ENCODE peak calls at places on chromosomes 1 and 21, in seven cellular contexts. C, I, T, G, U, K and S are unnamed samples.

GRCh38 chr21:44991538-44992483 is 52.0 kb downstream of the SLX9 start:
- DNase-seq in C (no peak), I (no peak), T (no peak), G (peak), U (no peak), K (no peak), S (no peak)

GRCh38 chr1:117534995-117535467 is 70.8 kb upstream of the TENT5C start:
- DNase-seq in C (peak), I (peak), T (peak), G (no peak), U (peak), K (peak), S (no peak)

GRCh38 chr1:234231061-234231892 is 142.0 kb upstream of the COA6 start:
- DNase-seq in C (no peak), I (no peak), T (no peak), G (peak), U (no peak), K (no peak), S (no peak)

GRCh38 chr21:44987886-44988606 is 48.2 kb downstream of the SLX9 start:
- DNase-seq in C (no peak), I (no peak), T (no peak), G (peak), U (no peak), K (no peak), S (no peak)

GRCh38 chr21:14922980-14923379 is 141.8 kb downstream of the NRIP1 start:
- DNase-seq in C (no peak), I (no peak), T (no peak), G (no peak), U (no peak), K (no peak), S (no peak)

GRCh38 chr1:175900171-175900570 is 156.8 kb upstream of the TNR start:
- DNase-seq in C (no peak), I (no peak), T (no peak), G (no peak), U (no peak), K (no peak), S (no peak)

GRCh38 chr1:111218947-111219346 is 8.6 kb upstream of the CHI3L2 start:
- DNase-seq in C (no peak), I (no peak), T (no peak), G (no peak), U (no peak), K (no peak), S (no peak)

GRCh38 chr1:11654571-11655262 is at the start of gene FBXO44:
- DNase-seq in C (peak), I (no peak), T (peak), G (peak), U (peak), K (peak), S (no peak)

GRCh38 chr1:172321429-172321828 is 99.1 kb upstream of the C1orf105 start:
- DNase-seq in C (no peak), I (no peak), T (no peak), G (no peak), U (no peak), K (no peak), S (no peak)

GRCh38 chr1:94668528-94668927 is 127.0 kb upstream of the F3 start:
- DNase-seq in C (no peak), I (no peak), T (no peak), G (no peak), U (no peak), K (no peak), S (no peak)
- TF ChIP-seq CTCF in C (no peak), I (no peak), T (no peak), G (no peak), U (no peak), K (no peak), S (no peak)

DNA sequence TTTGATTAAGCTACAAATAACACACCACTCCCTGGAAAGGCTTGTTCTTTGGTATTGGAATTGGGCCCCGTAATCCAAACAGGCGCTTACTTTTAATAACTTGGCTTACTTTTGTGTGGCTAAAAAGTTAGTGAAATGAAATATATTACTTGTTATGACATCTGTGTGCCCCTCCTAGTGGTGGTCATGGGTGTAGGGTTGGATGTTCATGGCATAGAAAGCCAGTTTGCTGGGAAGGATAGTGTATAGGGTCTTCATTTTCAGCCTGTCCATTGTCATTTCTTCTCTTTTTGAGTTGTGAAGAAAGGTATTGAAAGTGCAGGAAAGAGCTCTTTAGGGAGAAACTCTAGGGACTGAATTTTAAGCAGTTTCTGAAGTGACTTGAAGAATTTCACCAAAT is 5.9 kb downstream of the CDC14A start:
- DNase-seq in C (peak), I (no peak), T (no peak), G (no peak), U (no peak), K (no peak), S (no peak)
- TF ChIP-seq CTCF in C (peak), I (no peak), T (no peak), G (peak), U (no peak), K (peak), S (peak)

GRCh38 chr1:202013601-202014000 is 3.2 kb downstream of the ELF3 start:
- DNase-seq in C (no peak), I (no peak), T (no peak), G (no peak), U (peak), K (no peak), S (no peak)

GRCh38 chr1:202014060-202014459 is 3.7 kb downstream of the ELF3 start:
- DNase-seq in C (no peak), I (no peak), T (no peak), G (no peak), U (no peak), K (no peak), S (no peak)

GRCh38 chr1:202011994-202012393 is 1.6 kb downstream of the ELF3 start:
- DNase-seq in C (no peak), I (peak), T (no peak), G (no peak), U (peak), K (no peak), S (no peak)

GRCh38 chr1:202014915-202015676 is 4.7 kb downstream of the ELF3 start:
- DNase-seq in C (no peak), I (no peak), T (no peak), G (no peak), U (peak), K (no peak), S (no peak)

GRCh38 chr1:202012544-202013478 is 2.4 kb downstream of the ELF3 start:
- DNase-seq in C (no peak), I (no peak), T (no peak), G (no peak), U (peak), K (no peak), S (no peak)
- TF ChIP-seq CTCF in C (no peak), I (no peak), T (no peak), G (no peak), U (no peak), K (no peak), S (no peak)

GRCh38 chr1:225449774-225450173 is 21.9 kb upstream of the LBR start:
- DNase-seq in C (no peak), I (no peak), T (no peak), G (no peak), U (no peak), K (no peak), S (no peak)

GRCh38 chr1:225451340-225451739 is 23.5 kb upstream of the LBR start:
- DNase-seq in C (no peak), I (peak), T (no peak), G (no peak), U (no peak), K (no peak), S (no peak)

GRCh38 chr1:225449261-225449660 is 21.4 kb upstream of the LBR start:
- DNase-seq in C (no peak), I (peak), T (no peak), G (no peak), U (no peak), K (no peak), S (no peak)

GRCh38 chr1:225451840-225452515 is 24.1 kb upstream of the LBR start:
- DNase-seq in C (peak), I (no peak), T (no peak), G (no peak), U (no peak), K (no peak), S (no peak)

DNA sequence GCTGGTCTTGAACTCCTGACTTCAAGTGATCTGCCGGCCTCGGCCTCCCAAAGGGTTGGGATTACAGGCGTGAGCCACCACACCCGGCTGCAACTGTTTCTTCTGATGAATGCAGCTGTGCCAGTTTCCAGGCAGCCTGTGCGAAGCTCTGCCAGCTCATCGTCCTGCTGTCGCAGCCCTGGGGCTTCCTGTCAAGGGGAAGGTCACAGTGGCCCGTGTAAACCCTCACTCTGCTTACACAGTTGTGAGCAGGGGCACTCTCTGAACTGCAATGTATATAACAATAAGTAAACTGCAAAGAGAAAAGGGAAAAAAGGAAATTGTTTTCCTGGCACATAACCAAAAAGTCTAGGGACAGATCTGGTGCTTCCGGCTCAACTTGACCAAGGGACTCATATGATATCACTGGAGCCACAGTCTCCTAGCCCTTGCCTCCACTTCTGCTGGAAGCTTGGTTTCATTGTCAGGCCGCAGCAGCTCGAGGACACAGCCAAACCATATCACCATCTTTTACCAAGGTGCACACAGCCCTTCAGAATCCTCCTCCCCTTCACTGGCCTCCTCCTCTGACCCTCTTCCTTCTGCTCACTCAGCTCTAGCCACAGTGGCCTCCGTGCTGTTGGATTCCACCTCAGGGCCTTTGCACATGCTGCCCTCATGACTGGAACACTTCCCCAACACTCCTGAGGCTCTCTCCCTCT is 22.8 kb upstream of the LBR start:
- DNase-seq in C (no peak), I (peak), T (no peak), G (peak), U (no peak), K (no peak), S (peak)
- TF ChIP-seq CTCF in C (no peak), I (no peak), T (no peak), G (no peak), U (no peak), K (no peak), S (no peak)

DNA sequence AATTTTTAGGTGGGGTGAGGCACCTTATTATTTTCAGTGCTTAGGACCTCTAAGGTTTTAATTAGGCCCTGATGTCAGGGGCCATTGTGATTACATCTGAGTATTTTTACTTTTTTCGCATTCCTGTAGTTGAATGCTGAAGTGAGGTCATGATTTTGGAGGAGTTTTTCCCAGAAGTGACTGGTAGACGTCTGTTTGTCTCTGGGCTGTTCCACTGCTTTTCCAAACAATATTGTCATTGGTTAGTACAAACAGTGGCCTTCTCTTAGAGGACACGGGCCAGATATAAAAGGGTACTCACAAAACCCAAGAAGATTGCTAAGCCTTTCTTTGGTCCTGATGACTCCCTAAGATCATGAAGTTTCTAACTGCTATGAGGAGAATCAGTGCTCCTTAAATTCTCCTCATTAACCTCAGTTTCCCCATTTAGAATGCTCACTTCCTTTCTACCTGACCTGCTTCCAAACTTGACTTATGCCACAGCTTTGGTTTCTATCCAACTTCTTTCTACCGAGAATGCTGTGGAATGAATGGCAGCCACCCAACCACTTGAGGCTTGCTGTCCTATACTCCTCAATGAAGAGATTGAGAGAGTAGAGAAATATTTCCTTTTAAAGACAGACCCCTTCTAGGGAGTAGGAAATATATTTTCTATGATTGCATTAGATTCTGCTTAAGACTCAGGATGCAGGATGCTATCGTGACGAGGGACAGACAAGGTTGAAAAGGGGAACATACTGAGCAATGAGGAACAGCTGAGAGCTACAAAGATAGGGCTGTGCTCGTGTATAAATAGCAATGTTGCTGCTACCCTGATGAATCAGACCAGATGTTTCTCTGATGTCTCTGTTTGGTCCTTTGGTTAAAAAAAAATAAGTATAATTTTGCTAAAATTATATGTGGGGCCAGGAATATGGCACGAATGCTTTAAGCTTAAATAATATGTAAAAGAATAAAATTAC is 7.3 kb upstream of the RASAL2 start:
- DNase-seq in C (no peak), I (no peak), T (no peak), G (no peak), U (no peak), K (no peak), S (no peak)
- TF ChIP-seq CTCF in C (no peak), I (no peak), T (no peak), G (no peak), U (no peak), K (no peak), S (no peak)

GRCh38 chr1:56409112-56409691 is 170.2 kb downstream of the PLPP3 start:
- DNase-seq in C (no peak), I (no peak), T (no peak), G (no peak), U (peak), K (no peak), S (no peak)
- TF ChIP-seq CTCF in C (peak), I (peak), T (no peak), G (peak), U (peak), K (no peak), S (peak)

GRCh38 chr1:84541679-84542078 is 32.6 kb downstream of the CTBS start:
- DNase-seq in C (peak), I (no peak), T (no peak), G (no peak), U (no peak), K (no peak), S (no peak)
- TF ChIP-seq CTCF in C (peak), I (peak), T (no peak), G (peak), U (no peak), K (peak), S (peak)

DNA sequence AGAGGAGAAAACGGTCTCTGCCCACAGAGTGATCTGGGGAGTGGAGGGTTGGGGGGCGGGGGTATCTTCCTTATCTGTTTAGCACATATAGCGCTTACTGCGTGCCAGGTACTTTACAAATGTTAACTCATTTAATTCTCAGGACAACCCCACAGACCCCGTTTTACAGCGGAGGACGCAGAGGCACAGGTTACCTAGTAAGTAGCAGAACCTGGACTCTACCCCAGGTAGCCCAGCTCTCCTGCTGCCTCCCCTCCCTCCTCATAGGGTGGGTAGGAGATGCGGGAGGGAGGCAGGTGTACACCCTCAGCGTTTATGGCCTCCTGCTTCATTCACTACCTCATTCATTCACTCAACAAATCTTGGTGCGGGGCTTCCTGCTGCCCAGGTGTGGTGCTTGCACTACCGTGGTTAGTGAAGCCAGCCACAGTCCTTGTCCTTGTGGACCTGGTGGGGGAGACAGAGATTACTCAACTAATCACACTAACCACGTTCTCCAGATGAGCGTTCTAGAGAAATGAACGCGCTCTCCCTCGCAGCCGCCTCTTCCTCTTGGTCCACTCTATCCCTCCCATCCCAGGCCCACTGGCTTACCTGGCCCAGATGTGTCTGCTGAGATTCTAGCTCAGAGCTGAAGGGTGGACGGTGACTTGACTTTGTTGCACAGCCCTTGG is 102.0 kb downstream of the IER5 start:
- DNase-seq in C (no peak), I (no peak), T (no peak), G (no peak), U (no peak), K (no peak), S (no peak)
- TF ChIP-seq CTCF in C (no peak), I (no peak), T (no peak), G (no peak), U (no peak), K (no peak), S (no peak)

DNA sequence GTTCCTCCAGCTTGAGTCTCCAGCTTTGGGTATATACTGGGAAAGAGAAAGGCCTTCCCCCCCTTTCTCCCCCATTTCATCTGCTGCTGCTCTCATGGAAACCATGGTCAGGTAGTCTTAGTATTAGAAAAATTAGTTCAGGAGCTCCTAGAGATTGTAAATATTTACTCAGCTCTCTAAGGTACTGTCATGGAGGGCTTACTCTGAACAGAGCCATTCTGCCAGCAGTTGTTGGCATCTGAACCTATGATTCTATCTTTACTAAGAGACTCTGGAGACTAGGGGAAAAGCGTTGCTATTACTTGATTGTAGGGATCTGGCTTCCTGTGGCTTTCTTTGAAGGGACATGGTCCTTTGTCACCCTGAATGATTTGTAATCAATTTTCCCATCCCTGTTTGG is 6.1 kb downstream of the INTS3 start:
- DNase-seq in C (no peak), I (no peak), T (no peak), G (no peak), U (no peak), K (no peak), S (no peak)
- TF ChIP-seq CTCF in C (no peak), I (no peak), T (no peak), G (no peak), U (no peak), K (no peak), S (no peak)

DNA sequence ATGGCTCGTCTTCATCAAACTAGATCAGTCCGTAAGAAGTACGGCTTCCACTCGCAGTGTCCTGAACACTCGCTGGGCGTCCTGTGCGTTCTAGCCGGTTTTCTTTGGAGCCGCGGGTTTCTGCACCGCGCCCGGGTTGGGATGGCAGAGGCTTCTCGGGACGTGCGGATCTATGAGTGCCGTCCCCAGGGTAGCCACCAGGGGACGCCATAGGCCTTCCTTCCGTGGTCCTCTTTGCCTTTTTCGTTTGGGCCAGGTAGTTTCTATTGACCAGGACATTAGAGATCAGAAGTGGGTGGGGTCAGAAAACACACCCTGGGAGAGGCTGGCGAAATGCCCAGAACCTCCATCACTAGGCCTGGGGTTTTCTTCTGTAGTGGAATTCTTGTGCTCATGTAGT is 273.8 kb downstream of the FAM72C start:
- DNase-seq in C (no peak), I (no peak), T (no peak), G (no peak), U (peak), K (no peak), S (no peak)
- TF ChIP-seq CTCF in C (no peak), I (no peak), T (no peak), G (peak), U (peak), K (no peak), S (peak)